ENCODE peak calls at places on chromosomes 11 and 22, in four cellular contexts. O, L, G and I are unnamed samples.

GRCh38 chr22:47572443-47572842 is 810.0 kb downstream of the TBC1D22A start:
- DNase-seq in O (no peak), L (no peak), G (no peak), I (no peak)

GRCh38 chr22:45552580-45553332 is 50.1 kb downstream of the FBLN1 start:
- DNase-seq in O (no peak), L (no peak), G (no peak), I (peak)

GRCh38 chr11:61309739-61310138 is 14.6 kb upstream of the VWCE start:
- DNase-seq in O (no peak), L (no peak), G (no peak), I (no peak)

GRCh38 chr11:1750840-1751520 is 585 bp upstream of the IFITM10 start:
- DNase-seq in O (no peak), L (no peak), G (peak), I (no peak)

GRCh38 chr11:8671242-8671641 is 11.2 kb downstream of the TRIM66 start:
- DNase-seq in O (peak), L (no peak), G (no peak), I (peak)

GRCh38 chr11:94417386-94417987 is 16.3 kb upstream of the GPR83 start:
- DNase-seq in O (peak), L (no peak), G (no peak), I (peak)

GRCh38 chr11:1767399-1768140 is 3.8 kb upstream of the CTSD start:
- DNase-seq in O (no peak), L (no peak), G (no peak), I (no peak)

GRCh38 chr11:43920598-43921419 is 21.6 kb upstream of the C11orf96 start:
- DNase-seq in O (peak), L (no peak), G (peak), I (peak)

GRCh38 chr22:33842421-33843094 is 77.7 kb downstream of the LARGE1 start:
- DNase-seq in O (no peak), L (no peak), G (no peak), I (no peak)

GRCh38 chr11:92822410-92822809 is 147.0 kb upstream of the MTNR1B start:
- DNase-seq in O (no peak), L (no peak), G (no peak), I (no peak)

GRCh38 chr11:119187123-119187892 is 2.0 kb downstream of the NHERF4 start:
- DNase-seq in O (no peak), L (no peak), G (peak), I (no peak)

GRCh38 chr11:2342981-2343380 is 34.1 kb upstream of the CD81 start:
- DNase-seq in O (no peak), L (no peak), G (no peak), I (peak)

GRCh38 chr22:26646158-26646557 is 11.2 kb upstream of the MIAT start:
- DNase-seq in O (no peak), L (no peak), G (no peak), I (peak)

GRCh38 chr22:19463491-19464469 is 15.2 kb downstream of the UFD1 start:
- DNase-seq in O (no peak), L (no peak), G (peak), I (peak)

GRCh38 chr11:105144887-105145286 is 5.3 kb upstream of the CARD18 start:
- DNase-seq in O (peak), L (no peak), G (no peak), I (peak)

GRCh38 chr11:19628018-19628417 is 84.6 kb upstream of the NAV2 start:
- DNase-seq in O (peak), L (no peak), G (no peak), I (peak)

GRCh38 chr11:22479133-22479690 is 141.0 kb downstream of the SLC17A6 start:
- DNase-seq in O (no peak), L (no peak), G (no peak), I (no peak)

GRCh38 chr11:19821412-19821875 is 108.8 kb downstream of the NAV2 start:
- DNase-seq in O (no peak), L (no peak), G (no peak), I (no peak)

GRCh38 chr11:98300777-98301176 is 720.0 kb upstream of the CNTN5 start:
- DNase-seq in O (no peak), L (no peak), G (no peak), I (no peak)

GRCh38 chr11:123299721-123300120 is 104.7 kb upstream of the CLMP start:
- DNase-seq in O (no peak), L (no peak), G (no peak), I (no peak)
- TF ChIP-seq POLR2A in O (no peak), L (no peak), G (no peak), I (no peak)

GRCh38 chr22:21943571-21944448 is 8.8 kb downstream of the PPM1F start:
- DNase-seq in O (peak), L (no peak), G (no peak), I (no peak)

GRCh38 chr22:21942939-21943338 is 9.7 kb downstream of the PPM1F start:
- DNase-seq in O (no peak), L (no peak), G (no peak), I (no peak)

GRCh38 chr22:21942407-21942895 is 10.2 kb downstream of the PPM1F start:
- DNase-seq in O (peak), L (no peak), G (no peak), I (peak)

GRCh38 chr22:21940521-21940920 is 12.1 kb downstream of the PPM1F start:
- DNase-seq in O (no peak), L (no peak), G (no peak), I (no peak)

DNA sequence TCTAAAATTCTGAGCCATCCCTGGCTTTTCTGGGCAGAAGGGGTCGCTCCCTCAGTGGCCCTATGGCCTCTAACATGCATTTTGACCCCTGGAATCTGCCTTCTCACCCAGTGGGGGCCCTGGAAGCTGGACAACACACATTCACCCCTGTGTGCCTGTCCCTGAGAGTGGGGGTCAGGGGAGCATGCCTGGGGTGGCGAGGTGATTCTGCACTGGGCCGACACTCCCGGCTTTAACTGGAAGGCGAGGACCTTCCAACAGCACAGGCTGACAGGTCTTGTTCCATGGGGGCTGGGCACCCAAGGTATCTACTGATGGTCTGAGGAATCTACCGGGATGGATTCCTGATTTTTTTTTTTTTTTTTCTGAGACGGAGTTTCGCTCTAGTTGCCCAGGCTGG is 10.7 kb downstream of the PPM1F start:
- DNase-seq in O (no peak), L (no peak), G (no peak), I (no peak)
- H2AFZ ChIP-seq in O (no peak), L (no peak), G (no peak), I (peak)

DNA sequence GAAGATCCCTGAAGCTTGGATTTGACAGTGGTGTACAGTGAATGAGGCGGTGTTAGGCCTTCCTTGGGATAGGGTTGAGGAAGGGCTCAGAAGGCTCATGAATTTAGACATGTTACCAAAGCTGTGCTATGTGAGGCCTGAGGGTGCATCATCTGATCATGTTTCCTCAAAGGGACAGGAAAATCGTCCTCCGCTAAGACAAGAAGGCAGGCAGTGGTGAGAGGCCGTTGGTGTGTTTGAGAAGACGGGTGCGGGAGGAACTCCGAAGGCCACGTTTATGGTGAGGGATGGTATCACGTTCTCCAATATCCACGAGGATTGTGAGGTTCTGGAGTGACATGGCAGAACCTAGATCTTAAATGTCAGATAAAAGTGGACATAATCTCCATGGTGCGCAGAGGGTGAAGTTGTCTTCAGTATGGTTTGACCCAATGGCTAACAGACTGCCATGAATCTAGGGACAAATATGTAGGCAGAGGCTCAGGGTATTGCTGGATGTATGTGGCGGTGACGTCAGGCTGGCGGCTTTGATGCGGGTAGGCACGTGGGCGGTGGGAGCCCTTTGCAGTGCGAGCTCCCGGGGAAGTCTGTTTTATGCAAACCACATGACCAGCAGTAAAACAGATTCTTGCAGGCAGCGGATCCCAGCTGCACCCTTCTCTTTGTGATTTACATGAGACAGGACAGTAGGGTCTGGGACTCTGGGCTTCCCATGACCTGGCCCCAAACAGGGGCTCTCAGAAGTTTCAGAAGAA is 242.3 kb upstream of the B3GAT1 start:
- DNase-seq in O (no peak), L (no peak), G (no peak), I (no peak)
- TF ChIP-seq FOS in O (no peak), L (no peak), G (no peak), I (no peak)

GRCh38 chr11:82901165-82901938 is at the start of gene DDIAS:
- DNase-seq in O (peak), L (peak), G (peak), I (peak)
- TF ChIP-seq POLR2A in O (peak), L (peak), G (peak), I (no peak)

GRCh38 chr11:110431212-110432073 is 1.7 kb downstream of the FDX1 start:
- DNase-seq in O (no peak), L (no peak), G (no peak), I (peak)

GRCh38 chr11:110430267-110431211 is 791 bp downstream of the FDX1 start:
- DNase-seq in O (peak), L (peak), G (no peak), I (peak)

GRCh38 chr11:110429614-110430266 is at the start of gene FDX1:
- DNase-seq in O (peak), L (peak), G (peak), I (peak)

GRCh38 chr11:110428040-110428439 is 1.7 kb upstream of the FDX1 start:
- DNase-seq in O (no peak), L (no peak), G (no peak), I (no peak)

GRCh38 chr11:110428956-110429613 is 663 bp upstream of the FDX1 start:
- DNase-seq in O (peak), L (no peak), G (no peak), I (no peak)
- H2AFZ ChIP-seq in O (peak), L (peak), G (peak), I (no peak)